ENCODE peak calls at places on chromosomes 7 and 10, in six cellular contexts. One of them, this sample, is unnamed. For H3K9me3, the result is how much of the 10 kb centered on the place peaks cover.

GRCh38 chr7:47795631-47796030 is 152.6 kb downstream of the PKD1L1 start:
- DNase-seq in GM12878: no peak
- DNase-seq in astrocyte: peak
- DNase-seq in HCT116: no peak
- DNase-seq in DND-41: no peak
- DNase-seq in neural progenitor cell: no peak
- DNase-seq in this sample: no peak

GRCh38 chr10:89685932-89686331 is 15.5 kb upstream of the KIF20B start:
- DNase-seq in astrocyte: no peak
- DNase-seq in neural progenitor cell: no peak
- DNase-seq in GM12878: no peak
- DNase-seq in DND-41: peak
- DNase-seq in HCT116: no peak
- DNase-seq in this sample: no peak

GRCh38 chr7:100132697-100133137 is 6.0 kb downstream of the MBLAC1 start:
- DNase-seq in neural progenitor cell: peak
- DNase-seq in astrocyte: no peak
- DNase-seq in GM12878: no peak
- DNase-seq in HCT116: no peak
- DNase-seq in DND-41: peak
- DNase-seq in this sample: no peak

GRCh38 chr10:124212702-124213101 is 119.3 kb upstream of the CHST15 start:
- DNase-seq in astrocyte: no peak
- DNase-seq in DND-41: no peak
- DNase-seq in HCT116: no peak
- DNase-seq in GM12878: no peak
- DNase-seq in neural progenitor cell: no peak
- DNase-seq in this sample: no peak

GRCh38 chr10:111077715-111078504 is 1.1 kb downstream of the ADRA2A start:
- DNase-seq in neural progenitor cell: peak
- DNase-seq in HCT116: no peak
- DNase-seq in DND-41: no peak
- DNase-seq in GM12878: no peak
- DNase-seq in astrocyte: no peak
- DNase-seq in this sample: no peak

GRCh38 chr10:101284171-101285092 is 55.2 kb upstream of the LBX1 start:
- DNase-seq in neural progenitor cell: peak
- DNase-seq in GM12878: no peak
- DNase-seq in HCT116: no peak
- DNase-seq in DND-41: no peak
- DNase-seq in astrocyte: no peak
- DNase-seq in this sample: no peak

GRCh38 chr7:7236041-7236440 is 53.7 kb downstream of the C1GALT1 start:
- DNase-seq in astrocyte: no peak
- DNase-seq in neural progenitor cell: no peak
- DNase-seq in DND-41: no peak
- DNase-seq in HCT116: no peak
- DNase-seq in GM12878: no peak
- DNase-seq in this sample: no peak

GRCh38 chr10:100009793-100010676 is at the start of gene DNMBP:
- DNase-seq in GM12878: no peak
- DNase-seq in neural progenitor cell: peak
- DNase-seq in DND-41: peak
- DNase-seq in astrocyte: peak
- DNase-seq in HCT116: peak
- DNase-seq in this sample: no peak

GRCh38 chr10:6647811-6648526 is 67.9 kb upstream of the PRKCQ start:
- DNase-seq in GM12878: no peak
- DNase-seq in DND-41: peak
- DNase-seq in neural progenitor cell: peak
- DNase-seq in HCT116: peak
- DNase-seq in astrocyte: peak
- DNase-seq in this sample: no peak

GRCh38 chr7:20408467-20408826 is 77.7 kb downstream of the ITGB8 start:
- DNase-seq in astrocyte: peak
- DNase-seq in GM12878: no peak
- DNase-seq in neural progenitor cell: no peak
- DNase-seq in HCT116: no peak
- DNase-seq in DND-41: no peak
- DNase-seq in this sample: peak

GRCh38 chr10:114998993-114999392 is 61.0 kb downstream of the TRUB1 start:
- DNase-seq in GM12878: no peak
- DNase-seq in neural progenitor cell: peak
- DNase-seq in HCT116: no peak
- DNase-seq in DND-41: no peak
- DNase-seq in astrocyte: no peak
- DNase-seq in this sample: no peak

GRCh38 chr10:33594475-33594874 is 260.0 kb upstream of the NRP1 start:
- DNase-seq in DND-41: no peak
- DNase-seq in HCT116: no peak
- DNase-seq in astrocyte: no peak
- DNase-seq in neural progenitor cell: no peak
- DNase-seq in GM12878: no peak
- DNase-seq in this sample: no peak

GRCh38 chr7:54622696-54623309 is 80.6 kb downstream of the VSTM2A start:
- DNase-seq in neural progenitor cell: no peak
- DNase-seq in astrocyte: no peak
- DNase-seq in DND-41: no peak
- DNase-seq in HCT116: no peak
- DNase-seq in GM12878: no peak
- DNase-seq in this sample: no peak

GRCh38 chr10:86647773-86648705 is 6.3 kb upstream of the OPN4 start:
- DNase-seq in DND-41: no peak
- DNase-seq in astrocyte: peak
- DNase-seq in HCT116: no peak
- DNase-seq in GM12878: no peak
- DNase-seq in neural progenitor cell: no peak
- DNase-seq in this sample: peak

GRCh38 chr10:15548331-15548730 is 171.4 kb downstream of the ITGA8 start:
- DNase-seq in GM12878: no peak
- DNase-seq in neural progenitor cell: peak
- DNase-seq in astrocyte: no peak
- DNase-seq in DND-41: no peak
- DNase-seq in HCT116: no peak
- DNase-seq in this sample: no peak

GRCh38 chr10:15545884-15546283 is 173.8 kb downstream of the ITGA8 start:
- DNase-seq in DND-41: no peak
- DNase-seq in GM12878: no peak
- DNase-seq in neural progenitor cell: no peak
- DNase-seq in astrocyte: no peak
- DNase-seq in HCT116: no peak
- DNase-seq in this sample: no peak

GRCh38 chr10:15545266-15545665 is 174.2 kb upstream of the FAM171A1 start:
- DNase-seq in DND-41: no peak
- DNase-seq in neural progenitor cell: no peak
- DNase-seq in astrocyte: no peak
- DNase-seq in HCT116: no peak
- DNase-seq in GM12878: no peak
- DNase-seq in this sample: no peak

GRCh38 chr10:15543994-15544393 is 172.9 kb upstream of the FAM171A1 start:
- DNase-seq in astrocyte: no peak
- DNase-seq in HCT116: no peak
- DNase-seq in DND-41: no peak
- DNase-seq in neural progenitor cell: no peak
- DNase-seq in GM12878: no peak
- DNase-seq in this sample: no peak

DNA sequence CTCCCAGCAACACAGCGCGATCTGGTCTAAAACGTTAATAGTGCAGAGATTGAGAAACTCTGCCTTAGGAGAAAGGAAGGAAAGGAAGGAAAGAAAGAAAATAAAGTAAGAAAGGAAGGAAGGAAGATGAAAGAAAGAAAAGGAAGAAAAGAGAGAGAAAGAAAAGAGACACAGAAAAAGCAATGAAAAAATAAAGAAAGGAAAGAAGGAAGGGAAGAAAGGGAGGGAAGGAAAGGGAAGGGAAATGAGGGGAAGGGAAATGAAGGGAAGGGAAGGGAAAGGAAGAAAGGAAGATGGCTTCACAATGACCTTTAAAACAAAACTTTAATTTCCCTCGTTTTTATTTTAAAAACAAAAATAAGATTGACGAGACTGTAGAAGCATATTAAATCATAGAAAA is 173.1 kb downstream of the ITGA8 start:
- DNase-seq in DND-41: no peak
- DNase-seq in GM12878: no peak
- DNase-seq in neural progenitor cell: no peak
- DNase-seq in astrocyte: no peak
- DNase-seq in HCT116: no peak
- DNase-seq in this sample: no peak
- H3K9me3 ChIP-seq in DND-41: under half
- H3K9me3 ChIP-seq in GM12878: under half
- H3K9me3 ChIP-seq in neural progenitor cell: under half
- H3K9me3 ChIP-seq in astrocyte: under half
- H3K9me3 ChIP-seq in HCT116: under half
- H3K9me3 ChIP-seq in this sample: under half

GRCh38 chr10:119306514-119306951 is 99.2 kb downstream of the GRK5 start:
- DNase-seq in GM12878: peak
- DNase-seq in astrocyte: peak
- DNase-seq in HCT116: no peak
- DNase-seq in DND-41: peak
- DNase-seq in neural progenitor cell: no peak
- DNase-seq in this sample: no peak

GRCh38 chr10:119303886-119304285 is 96.5 kb downstream of the GRK5 start:
- DNase-seq in DND-41: no peak
- DNase-seq in neural progenitor cell: no peak
- DNase-seq in astrocyte: no peak
- DNase-seq in GM12878: no peak
- DNase-seq in HCT116: no peak
- DNase-seq in this sample: no peak

GRCh38 chr10:119304541-119304940 is 97.2 kb downstream of the GRK5 start:
- DNase-seq in DND-41: no peak
- DNase-seq in neural progenitor cell: no peak
- DNase-seq in HCT116: no peak
- DNase-seq in GM12878: no peak
- DNase-seq in astrocyte: no peak
- DNase-seq in this sample: no peak

GRCh38 chr10:119306964-119307363 is 99.6 kb downstream of the GRK5 start:
- DNase-seq in DND-41: no peak
- DNase-seq in HCT116: no peak
- DNase-seq in GM12878: no peak
- DNase-seq in astrocyte: peak
- DNase-seq in neural progenitor cell: no peak
- DNase-seq in this sample: no peak

DNA sequence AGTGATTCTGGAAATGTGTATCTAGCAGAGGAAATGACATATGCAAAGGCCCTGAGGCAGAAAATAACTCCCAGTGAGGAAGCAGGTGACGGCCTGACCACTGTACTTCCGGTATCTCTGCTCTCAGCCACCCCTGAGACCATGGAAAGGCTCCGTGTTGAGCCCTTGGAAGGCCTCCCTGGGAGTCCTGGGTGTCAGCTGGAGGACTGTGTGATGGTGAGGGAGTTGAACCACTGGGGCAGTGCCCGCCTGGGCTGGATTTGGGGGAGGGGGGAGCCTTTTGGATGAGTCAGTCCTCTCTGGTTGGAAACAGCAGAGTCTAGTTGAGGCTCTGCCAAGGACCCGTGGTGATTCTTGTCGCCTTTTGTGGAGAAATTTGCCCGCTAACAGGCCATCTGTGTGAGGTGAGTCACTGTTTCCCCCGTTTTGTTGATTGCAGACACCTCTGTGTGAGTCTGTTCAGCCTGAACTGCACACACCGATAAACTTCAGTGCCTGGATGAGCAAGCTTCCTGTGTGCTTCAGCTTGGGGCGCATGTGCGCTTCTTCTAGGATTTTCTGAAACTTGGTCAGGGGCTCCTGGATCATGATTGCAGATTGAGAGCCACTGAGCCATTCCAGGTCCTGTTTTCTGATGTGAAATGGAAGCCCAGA is 98.6 kb downstream of the GRK5 start:
- DNase-seq in neural progenitor cell: no peak
- DNase-seq in GM12878: peak
- DNase-seq in HCT116: peak
- DNase-seq in astrocyte: peak
- DNase-seq in DND-41: peak
- DNase-seq in this sample: no peak
- H3K4me3 ChIP-seq in neural progenitor cell: no peak
- H3K4me3 ChIP-seq in GM12878: peak
- H3K4me3 ChIP-seq in HCT116: peak
- H3K4me3 ChIP-seq in astrocyte: peak
- H3K4me3 ChIP-seq in DND-41: no peak
- H3K4me3 ChIP-seq in this sample: no peak

GRCh38 chr7:42831953-42832522 is 79.8 kb downstream of the C7orf25 start:
- DNase-seq in DND-41: no peak
- DNase-seq in astrocyte: no peak
- DNase-seq in GM12878: no peak
- DNase-seq in HCT116: no peak
- DNase-seq in neural progenitor cell: no peak
- DNase-seq in this sample: no peak

GRCh38 chr7:42831051-42831952 is 80.6 kb downstream of the C7orf25 start:
- DNase-seq in GM12878: no peak
- DNase-seq in neural progenitor cell: peak
- DNase-seq in astrocyte: peak
- DNase-seq in HCT116: peak
- DNase-seq in DND-41: peak
- DNase-seq in this sample: no peak

GRCh38 chr7:42833411-42833810 is 78.5 kb downstream of the C7orf25 start:
- DNase-seq in DND-41: no peak
- DNase-seq in astrocyte: peak
- DNase-seq in GM12878: no peak
- DNase-seq in neural progenitor cell: no peak
- DNase-seq in HCT116: no peak
- DNase-seq in this sample: no peak

GRCh38 chr7:42832672-42833071 is 79.2 kb downstream of the C7orf25 start:
- DNase-seq in astrocyte: no peak
- DNase-seq in HCT116: no peak
- DNase-seq in neural progenitor cell: no peak
- DNase-seq in GM12878: no peak
- DNase-seq in DND-41: no peak
- DNase-seq in this sample: no peak
- TF ChIP-seq EZH2 in astrocyte: no peak
- TF ChIP-seq EZH2 in HCT116: no peak
- TF ChIP-seq EZH2 in neural progenitor cell: no peak
- TF ChIP-seq EZH2 in GM12878: no peak
- TF ChIP-seq EZH2 in DND-41: no peak
- TF ChIP-seq EZH2 in this sample: no peak

GRCh38 chr7:55878701-55879100 is 8.6 kb upstream of the ZNF713 start:
- DNase-seq in GM12878: no peak
- DNase-seq in HCT116: no peak
- DNase-seq in DND-41: no peak
- DNase-seq in neural progenitor cell: no peak
- DNase-seq in astrocyte: no peak
- DNase-seq in this sample: no peak

GRCh38 chr7:55871932-55872485 is 9.5 kb upstream of the SEPTIN14 start:
- DNase-seq in GM12878: no peak
- DNase-seq in astrocyte: no peak
- DNase-seq in DND-41: no peak
- DNase-seq in neural progenitor cell: no peak
- DNase-seq in HCT116: no peak
- DNase-seq in this sample: no peak

GRCh38 chr7:55873765-55874164 is 11.2 kb upstream of the SEPTIN14 start:
- DNase-seq in GM12878: no peak
- DNase-seq in DND-41: no peak
- DNase-seq in HCT116: no peak
- DNase-seq in neural progenitor cell: no peak
- DNase-seq in astrocyte: no peak
- DNase-seq in this sample: no peak

DNA sequence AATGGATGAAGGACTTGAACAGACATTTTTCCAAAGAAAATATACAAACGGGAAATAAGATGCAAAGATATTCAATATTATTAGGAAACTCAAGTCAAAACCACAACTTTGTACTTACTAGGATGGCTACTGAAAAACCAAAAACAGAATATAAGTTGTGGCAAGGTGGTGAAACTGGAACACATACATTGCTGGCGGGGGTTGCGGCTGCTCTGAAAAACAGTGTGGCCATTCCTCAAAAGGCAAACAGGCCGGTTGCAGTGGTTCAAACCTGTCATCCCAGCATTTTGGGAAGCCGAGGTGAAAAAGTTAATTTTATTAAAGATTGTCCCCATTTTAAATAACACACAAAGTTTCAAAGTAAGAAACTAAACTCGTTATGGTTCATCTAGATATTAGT is 9.9 kb upstream of the ZNF713 start:
- DNase-seq in neural progenitor cell: no peak
- DNase-seq in astrocyte: no peak
- DNase-seq in DND-41: no peak
- DNase-seq in HCT116: no peak
- DNase-seq in GM12878: no peak
- DNase-seq in this sample: no peak
- H3K9me3 ChIP-seq in neural progenitor cell: under half
- H3K9me3 ChIP-seq in astrocyte: under half
- H3K9me3 ChIP-seq in DND-41: under half
- H3K9me3 ChIP-seq in HCT116: under half
- H3K9me3 ChIP-seq in GM12878: under half
- H3K9me3 ChIP-seq in this sample: under half